ENCODE peak calls at places on chromosomes 6 and 20, in four cellular contexts. G is endothelial cell, X is gastrocnemius medialis, J is hepatocyte. R is an unnamed sample.

GRCh38 chr6:147873826-147874225 is 365.3 kb downstream of the SAMD5 start:
- DNase-seq in J (no peak), X (no peak), G (no peak), R (no peak)

GRCh38 chr20:14481863-14482262 is 144.5 kb upstream of the FLRT3 start:
- DNase-seq in G (no peak), X (no peak), J (no peak), R (no peak)

GRCh38 chr6:5541751-5542432 is 280.6 kb downstream of the FARS2 start:
- DNase-seq in X (no peak), J (peak), G (no peak), R (no peak)

GRCh38 chr20:63884506-63885263 is 10.2 kb upstream of the DNAJC5 start:
- DNase-seq in X (peak), J (no peak), G (no peak), R (no peak)

GRCh38 chr6:138833819-138834539 is 38.1 kb downstream of the ECT2L start:
- DNase-seq in J (no peak), X (no peak), G (no peak), R (no peak)

GRCh38 chr6:35489995-35490791 is 6.7 kb downstream of the TEAD3 start:
- DNase-seq in J (peak), G (peak), X (no peak), R (peak)

GRCh38 chr20:59004763-59005522 is 2.1 kb downstream of the CTSZ start:
- DNase-seq in X (no peak), G (no peak), J (no peak), R (no peak)

GRCh38 chr6:18265787-18266523 is 1.6 kb upstream of the DEK start:
- DNase-seq in X (no peak), G (no peak), J (no peak), R (no peak)

GRCh38 chr6:137248702-137249101 is 29.5 kb upstream of the IFNGR1 start:
- DNase-seq in J (no peak), X (no peak), G (no peak), R (no peak)

GRCh38 chr6:150373260-150373701 is 4.5 kb downstream of the IYD start:
- DNase-seq in J (no peak), G (no peak), X (no peak), R (peak)

GRCh38 chr6:87870606-87871005 is 168.6 kb upstream of the AKIRIN2 start:
- DNase-seq in X (no peak), G (no peak), J (no peak), R (no peak)

DNA sequence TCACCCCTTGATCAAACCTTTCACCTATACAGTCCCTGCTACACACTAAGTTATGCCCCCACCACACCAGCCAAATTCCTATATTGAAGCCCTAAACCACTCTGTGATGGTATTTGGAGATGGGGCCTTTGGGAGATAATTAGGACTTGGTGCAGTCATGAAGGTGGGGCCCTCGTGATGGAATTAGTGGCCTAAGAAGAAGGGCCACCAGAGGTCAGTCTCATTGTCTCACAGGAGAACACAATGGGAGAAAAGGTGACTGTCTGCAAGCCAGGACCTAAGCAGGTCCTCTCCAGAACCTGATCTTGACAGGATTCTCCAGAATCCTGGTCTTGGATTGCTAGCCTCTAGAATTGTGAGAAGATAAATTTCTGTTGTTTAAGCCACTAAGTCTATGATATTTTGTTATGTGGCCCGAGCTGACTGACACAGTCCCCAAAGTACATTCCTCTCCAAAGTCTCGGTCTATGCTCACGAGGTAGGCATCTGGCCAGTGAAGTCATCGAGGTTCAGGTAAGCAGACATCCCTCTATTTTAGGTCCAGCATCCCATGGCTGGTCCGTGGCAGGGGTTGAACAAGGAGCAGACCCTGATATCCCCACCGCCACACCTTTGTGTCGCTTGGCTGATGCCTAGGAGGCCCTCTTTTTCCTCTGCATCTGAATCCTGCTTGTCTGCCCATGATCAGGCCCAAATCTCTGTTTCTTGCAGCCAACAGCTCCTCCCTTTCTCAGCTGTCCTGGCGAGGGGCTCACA is 138.9 kb downstream of the NFATC2 start:
- DNase-seq in G (no peak), X (no peak), J (no peak), R (no peak)
- TF ChIP-seq CTCF in G (no peak), X (no peak), J (no peak), R (peak)

GRCh38 chr20:33917813-33918525 is 75.7 kb upstream of the RALY start:
- DNase-seq in X (no peak), G (no peak), J (no peak), R (no peak)

GRCh38 chr20:33914871-33915270 is 78.8 kb upstream of the RALY start:
- DNase-seq in X (no peak), G (no peak), J (no peak), R (peak)

GRCh38 chr20:33919653-33920052 is 74.1 kb upstream of the RALY start:
- DNase-seq in J (no peak), G (no peak), X (no peak), R (no peak)

GRCh38 chr20:33918662-33919061 is 75.0 kb upstream of the RALY start:
- DNase-seq in X (no peak), G (no peak), J (no peak), R (no peak)

GRCh38 chr20:33915726-33916331 is 77.9 kb upstream of the RALY start:
- DNase-seq in X (peak), G (peak), J (peak), R (no peak)
- TF ChIP-seq CTCF in X (peak), G (peak), J (peak), R (peak)

DNA sequence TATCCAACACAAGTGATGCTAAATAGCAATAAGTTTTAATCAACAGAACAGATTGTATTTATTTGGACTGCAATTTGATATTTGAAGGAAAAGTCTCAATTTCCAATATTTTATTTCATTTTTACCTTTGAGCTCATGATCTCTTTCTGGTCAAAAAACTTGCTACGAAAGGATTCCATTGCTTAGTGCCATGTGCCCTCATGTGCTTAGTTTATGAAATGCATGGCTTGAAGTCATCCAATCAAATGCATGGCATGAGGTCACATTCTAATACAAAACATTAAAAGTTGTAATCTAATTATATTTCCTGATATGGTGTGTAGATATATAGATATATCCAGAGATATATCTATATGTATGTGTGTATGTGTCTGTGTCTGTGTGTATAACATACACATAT is 321.2 kb upstream of the ADGRB3 start:
- DNase-seq in J (no peak), X (no peak), G (no peak), R (no peak)
- TF ChIP-seq CTCF in J (peak), X (no peak), G (no peak), R (no peak)

GRCh38 chr20:45890077-45890996 is 671 bp downstream of the NEURL2 start:
- DNase-seq in J (peak), X (peak), G (peak), R (peak)
- TF ChIP-seq CTCF in J (peak), X (peak), G (peak), R (peak)

DNA sequence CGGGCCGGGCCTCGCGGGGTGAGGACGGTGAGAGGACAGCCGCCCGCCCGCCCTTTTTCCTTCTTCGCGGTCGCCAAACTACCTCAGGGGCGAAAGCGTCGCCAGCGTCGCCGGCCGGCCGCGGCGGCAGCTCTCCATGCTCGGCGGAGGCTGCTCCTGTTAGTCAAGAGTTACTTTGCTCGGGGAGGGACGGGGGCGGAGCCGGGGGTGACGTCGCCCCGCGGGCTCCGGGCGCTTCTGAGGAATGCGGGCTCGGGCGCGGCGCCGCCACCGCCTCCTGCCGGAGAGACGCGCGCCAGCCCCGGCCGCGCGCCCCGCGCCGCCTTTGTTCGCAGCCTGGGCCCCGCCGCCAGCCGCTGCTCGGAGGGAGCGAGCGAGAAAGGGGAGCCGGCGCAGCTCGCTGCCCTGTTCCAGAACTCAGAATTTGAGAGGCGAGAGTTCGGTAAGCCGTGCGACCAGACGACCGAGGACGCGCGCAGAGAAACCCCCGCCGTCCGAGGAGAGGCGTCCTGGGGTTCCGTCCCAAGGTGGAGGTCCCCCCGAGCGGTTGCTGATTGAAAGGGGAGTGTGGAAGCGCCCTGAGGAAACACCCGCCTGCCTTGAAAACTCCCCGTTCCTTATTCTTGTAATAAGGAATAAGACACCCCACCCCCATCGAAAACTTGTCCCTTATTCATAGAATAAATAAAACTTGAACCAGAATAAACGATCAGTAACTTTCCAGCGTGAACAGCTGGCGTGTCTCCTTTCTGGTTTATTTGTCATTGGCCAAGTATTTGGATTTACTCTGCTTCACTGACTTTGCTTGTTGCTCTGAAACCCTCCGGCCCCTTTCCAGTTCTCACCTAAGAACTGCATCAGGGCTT is at the start of gene PTPRK:
- DNase-seq in G (peak), X (peak), J (peak), R (peak)
- TF ChIP-seq CTCF in G (peak), X (peak), J (peak), R (peak)

GRCh38 chr20:44268802-44269201 is 21.7 kb downstream of the GDAP1L1 start:
- DNase-seq in J (no peak), G (no peak), X (no peak), R (no peak)

GRCh38 chr20:44274303-44275017 is 27.4 kb downstream of the GDAP1L1 start:
- DNase-seq in J (no peak), G (no peak), X (no peak), R (no peak)

GRCh38 chr20:44273231-44274215 is 26.4 kb downstream of the GDAP1L1 start:
- DNase-seq in X (no peak), J (no peak), G (no peak), R (no peak)

GRCh38 chr20:44271915-44272663 is 25.0 kb downstream of the GDAP1L1 start:
- DNase-seq in X (no peak), J (no peak), G (peak), R (no peak)
- TF ChIP-seq CTCF in X (no peak), J (peak), G (peak), R (peak)

DNA sequence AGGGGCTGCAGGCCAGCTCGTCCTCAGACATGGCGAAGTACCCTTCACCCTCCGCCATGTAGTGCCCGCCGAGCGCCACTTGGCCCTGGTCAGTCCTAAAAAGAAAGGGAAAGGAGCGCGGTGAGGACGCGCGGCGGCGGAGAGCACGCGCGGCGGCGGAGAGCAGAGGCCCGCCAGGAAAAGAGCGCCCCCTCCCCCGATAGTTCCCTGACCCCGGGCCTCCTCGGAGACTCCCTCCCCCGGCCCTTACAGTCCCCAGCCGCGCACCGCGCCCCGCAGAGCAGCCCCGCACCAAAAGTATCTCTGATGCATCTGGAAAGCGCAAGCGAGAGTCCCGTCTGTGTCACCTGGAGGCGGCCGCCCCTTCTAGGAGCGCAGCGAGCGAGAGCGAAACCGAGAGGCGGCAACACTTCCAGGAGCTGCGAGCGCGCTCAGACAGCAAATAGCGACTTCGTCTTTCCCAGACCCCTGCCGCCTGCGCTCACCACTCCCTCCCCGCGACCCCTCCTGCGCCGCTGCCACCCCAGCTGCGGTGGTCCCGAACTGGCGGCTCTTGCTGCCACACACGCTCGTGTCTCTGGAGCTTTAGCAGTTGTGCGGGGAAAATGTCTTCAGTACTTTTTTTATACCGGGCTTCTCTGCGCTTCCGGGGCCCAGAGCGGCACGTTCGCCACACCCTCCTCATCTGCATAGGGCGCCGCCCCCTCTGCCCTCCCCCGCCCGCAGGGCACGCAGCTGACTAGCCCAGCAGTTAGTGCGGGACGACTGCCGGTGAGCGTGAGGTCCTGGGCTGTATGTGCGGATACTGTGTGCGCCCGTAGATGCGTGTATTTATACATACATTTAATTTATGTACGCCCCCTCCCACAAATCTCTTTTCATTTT is at the start of gene TENT5A:
- DNase-seq in X (peak), G (peak), J (peak), R (peak)
- TF ChIP-seq CTCF in X (no peak), G (no peak), J (peak), R (peak)

DNA sequence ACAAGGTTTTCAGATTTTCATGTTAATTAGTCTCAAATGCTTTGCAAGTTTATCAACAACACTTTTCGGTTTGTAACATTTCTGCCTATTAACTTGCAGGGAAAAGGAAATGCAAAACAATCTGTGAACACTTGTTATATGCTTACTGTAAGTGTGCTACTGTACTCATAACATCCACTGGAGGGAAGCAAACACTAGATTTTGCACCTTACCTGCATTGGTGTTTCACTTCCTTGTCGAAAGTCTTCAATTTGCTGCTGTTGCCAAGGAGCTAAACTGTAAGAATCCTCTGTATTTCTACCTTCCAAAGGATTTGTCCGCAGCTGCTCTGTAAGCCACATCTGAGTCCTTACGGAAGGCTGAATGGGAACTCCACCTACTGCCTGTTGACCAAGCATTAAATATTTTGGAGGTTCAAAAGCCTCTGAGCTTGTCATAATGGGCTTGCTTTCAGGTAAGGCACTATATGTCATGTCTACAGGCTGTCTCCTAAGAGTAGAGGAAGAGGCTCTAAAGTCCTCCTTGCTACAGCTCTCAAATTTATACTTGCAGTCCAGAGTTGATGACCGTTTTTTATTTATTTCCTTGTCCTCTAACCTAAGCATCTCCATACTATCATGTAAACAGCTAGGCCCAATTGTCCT is 17.3 kb downstream of the PLN start:
- DNase-seq in X (no peak), J (peak), G (no peak), R (no peak)
- TF ChIP-seq CTCF in X (peak), J (peak), G (no peak), R (peak)

GRCh38 chr6:104885518-104886043 is 25.9 kb upstream of the HACE1 start:
- DNase-seq in X (no peak), G (no peak), J (no peak), R (no peak)
- TF ChIP-seq CTCF in X (no peak), G (no peak), J (no peak), R (no peak)

R was measured in HFFc6.